ENCODE peak calls at places on chromosomes 6 and 20, in ten cellular contexts. M is activated B cell treated with CpG ODN at 0.5 μM for 24 hours; T is choroid plexus epithelial cell; F is astrocyte of the spinal cord; X is MM.1S; N is CD8-positive, alpha-beta T cell; A is Calu3; C is HFFc6; Q is fibroblast of mammary gland; K is AG04450. R is an unnamed sample.

GRCh38 chr6:29792123-29793035 is 35.2 kb upstream of the HLA-G start:
- DNase-seq in C (no peak), M (peak), F (no peak), T (peak), K (no peak), A (peak), X (peak), Q (peak), N (peak), R (peak)

GRCh38 chr6:118283759-118284158 is 264.3 kb upstream of the PLN start:
- DNase-seq in N (peak), T (peak), X (peak), K (peak), F (peak), A (peak), M (no peak), C (peak), Q (peak), R (peak)

GRCh38 chr6:32074996-32075532 is 34.1 kb downstream of the TNXB start:
- DNase-seq in N (no peak), T (peak), Q (peak), F (no peak), X (no peak), K (no peak), M (no peak), C (peak), A (no peak), R (no peak)

GRCh38 chr6:134729590-134729989 is 220.3 kb downstream of the ALDH8A1 start:
- DNase-seq in F (peak), Q (peak), C (no peak), T (no peak), A (no peak), X (no peak), K (no peak), N (no peak), M (no peak), R (no peak)

GRCh38 chr6:5202206-5202605 is 58.5 kb downstream of the LYRM4 start:
- DNase-seq in K (no peak), F (no peak), C (no peak), T (no peak), X (no peak), Q (no peak), A (no peak), M (no peak), N (no peak), R (no peak)

GRCh38 chr6:15588966-15589634 is 73.7 kb downstream of the DTNBP1 start:
- DNase-seq in F (peak), K (peak), T (peak), Q (peak), A (no peak), X (no peak), N (no peak), C (peak), M (no peak), R (peak)

GRCh38 chr6:114712129-114712662 is 369.4 kb upstream of the HS3ST5 start:
- DNase-seq in C (no peak), M (no peak), Q (no peak), A (no peak), K (no peak), N (no peak), T (no peak), X (no peak), F (no peak), R (no peak)

GRCh38 chr6:15623282-15624116 is 39.3 kb downstream of the DTNBP1 start:
- DNase-seq in C (peak), T (peak), N (no peak), X (peak), F (peak), M (no peak), K (no peak), A (no peak), Q (peak), R (peak)

GRCh38 chr20:50359607-50360217 is 150.5 kb upstream of the PTPN1 start:
- DNase-seq in F (no peak), M (no peak), C (no peak), K (no peak), Q (no peak), X (no peak), N (no peak), T (no peak), A (no peak), R (no peak)

GRCh38 chr6:25945175-25945574 is 14.7 kb upstream of the SLC17A2 start:
- DNase-seq in X (peak), K (no peak), C (no peak), F (no peak), N (no peak), A (no peak), T (no peak), Q (no peak), M (no peak), R (no peak)

GRCh38 chr6:92723390-92723931 is 695.9 kb downstream of the EPHA7 start:
- DNase-seq in Q (no peak), A (no peak), T (no peak), X (no peak), N (no peak), M (no peak), K (no peak), C (no peak), F (no peak), R (no peak)

GRCh38 chr6:43709654-43710303 is 22.2 kb upstream of the MRPS18A start:
- DNase-seq in F (no peak), X (no peak), N (no peak), Q (no peak), K (no peak), T (no peak), A (no peak), C (no peak), M (no peak), R (peak)

GRCh38 chr20:46058656-46059281 is 29.8 kb downstream of the SLC12A5 start:
- DNase-seq in X (no peak), F (no peak), N (no peak), M (no peak), A (no peak), C (no peak), Q (no peak), K (no peak), T (no peak), R (no peak)

GRCh38 chr20:47297746-47298145 is 58.8 kb downstream of the ZMYND8 start:
- DNase-seq in N (no peak), A (no peak), X (no peak), C (no peak), M (no peak), K (no peak), F (no peak), T (no peak), Q (no peak), R (no peak)

GRCh38 chr20:16173044-16173443 is 400.2 kb downstream of the KIF16B start:
- DNase-seq in M (no peak), T (no peak), F (no peak), A (no peak), Q (no peak), N (no peak), K (no peak), X (no peak), C (no peak), R (no peak)

GRCh38 chr6:33824461-33825154 is 20.8 kb upstream of the MLN start:
- DNase-seq in Q (no peak), A (no peak), T (peak), F (no peak), K (no peak), X (no peak), C (no peak), M (no peak), N (no peak), R (peak)

GRCh38 chr20:23653400-23653938 is 15.7 kb upstream of the CST3 start:
- DNase-seq in A (no peak), Q (no peak), M (no peak), K (no peak), N (no peak), F (no peak), C (no peak), T (no peak), X (no peak), R (no peak)

GRCh38 chr20:6765469-6766058 is 1.9 kb upstream of the BMP2 start:
- DNase-seq in C (peak), Q (peak), A (peak), K (peak), N (no peak), M (no peak), X (peak), F (peak), T (peak), R (peak)

GRCh38 chr6:9593566-9593965 is 821.3 kb downstream of the TFAP2A start:
- DNase-seq in Q (no peak), M (no peak), K (no peak), F (no peak), X (no peak), C (peak), T (no peak), N (no peak), A (no peak), R (no peak)

GRCh38 chr6:167703347-167703746 is 123.4 kb upstream of the AFDN start:
- DNase-seq in C (no peak), Q (no peak), A (no peak), N (no peak), K (no peak), X (no peak), T (no peak), F (no peak), M (no peak), R (no peak)

GRCh38 chr6:168355716-168356522 is 36.3 kb upstream of the DACT2 start:
- DNase-seq in T (peak), N (no peak), C (no peak), K (no peak), Q (peak), F (no peak), M (no peak), A (peak), X (no peak), R (peak)

GRCh38 chr6:163984446-163984936 is 570.0 kb downstream of the QKI start:
- DNase-seq in K (no peak), Q (no peak), N (no peak), M (no peak), F (peak), A (no peak), T (peak), C (no peak), X (peak), R (no peak)

GRCh38 chr6:130600880-130601341 is 226.3 kb upstream of the SMLR1 start:
- DNase-seq in F (peak), X (no peak), N (no peak), C (peak), T (peak), K (peak), Q (peak), A (no peak), M (no peak), R (peak)

GRCh38 chr20:62066339-62066982 is 780 bp upstream of the TAF4 start:
- DNase-seq in Q (no peak), N (peak), M (peak), X (peak), T (peak), F (peak), A (peak), C (no peak), K (no peak), R (peak)

GRCh38 chr6:168616807-168617756 is 176.1 kb downstream of the SMOC2 start:
- DNase-seq in C (no peak), Q (no peak), T (peak), M (no peak), N (no peak), A (peak), X (no peak), K (no peak), F (no peak), R (no peak)

GRCh38 chr6:125931733-125932450 is 24.7 kb upstream of the HINT3 start:
- DNase-seq in K (no peak), X (no peak), C (no peak), A (no peak), N (no peak), F (no peak), T (peak), M (no peak), Q (no peak), R (no peak)

GRCh38 chr6:149284904-149285303 is 32.6 kb upstream of the TAB2 start:
- DNase-seq in M (no peak), A (no peak), Q (no peak), N (no peak), X (no peak), F (no peak), K (no peak), C (no peak), T (no peak), R (no peak)

GRCh38 chr6:96153775-96154174 is 138.0 kb downstream of the FUT9 start:
- DNase-seq in F (no peak), Q (no peak), A (no peak), M (no peak), X (no peak), K (no peak), N (no peak), C (no peak), T (no peak), R (no peak)

GRCh38 chr6:137715589-137716045 is 151.4 kb upstream of the TNFAIP3 start:
- DNase-seq in F (peak), Q (no peak), C (peak), X (no peak), A (no peak), T (no peak), K (no peak), N (peak), M (no peak), R (no peak)

GRCh38 chr6:47076422-47077344 is 34.6 kb upstream of the ADGRF1 start:
- DNase-seq in T (peak), X (no peak), Q (no peak), N (no peak), C (no peak), M (no peak), K (no peak), A (peak), F (peak), R (peak)

GRCh38 chr6:68059894-68060293 is 575.2 kb upstream of the ADGRB3 start:
- DNase-seq in A (no peak), X (peak), F (peak), K (no peak), C (no peak), M (no peak), N (no peak), Q (no peak), T (peak), R (peak)

GRCh38 chr6:167146977-167147376 is 10.8 kb downstream of the GPR31 start:
- DNase-seq in F (no peak), N (no peak), M (no peak), X (no peak), Q (no peak), C (no peak), K (no peak), T (no peak), A (no peak), R (no peak)

GRCh38 chr6:3874069-3874468 is 24.9 kb downstream of the FAM50B start:
- DNase-seq in M (no peak), T (no peak), A (no peak), Q (no peak), F (no peak), K (no peak), N (no peak), X (no peak), C (no peak), R (no peak)

GRCh38 chr20:25053207-25054132 is 4.5 kb downstream of the ACSS1 start:
- DNase-seq in Q (peak), T (peak), K (no peak), M (no peak), A (no peak), F (peak), X (peak), N (no peak), C (no peak), R (peak)

GRCh38 chr6:100370265-100370664 is 94.5 kb downstream of the SIM1 start:
- DNase-seq in C (no peak), T (peak), M (no peak), F (no peak), N (no peak), Q (peak), K (no peak), A (no peak), X (no peak), R (no peak)

GRCh38 chr6:37126554-37126906 is 43.4 kb upstream of the PIM1 start:
- DNase-seq in T (no peak), A (no peak), X (no peak), N (no peak), F (no peak), K (no peak), C (no peak), Q (no peak), M (no peak), R (no peak)

GRCh38 chr6:37126961-37127360 is 43.0 kb upstream of the PIM1 start:
- DNase-seq in A (no peak), F (no peak), M (no peak), T (no peak), K (no peak), X (no peak), C (no peak), N (no peak), Q (no peak), R (no peak)

GRCh38 chr6:37125779-37126553 is 44.0 kb upstream of the PIM1 start:
- DNase-seq in M (no peak), N (no peak), X (no peak), Q (no peak), T (no peak), C (no peak), K (no peak), F (no peak), A (no peak), R (no peak)

GRCh38 chr6:37130704-37131103 is 39.2 kb upstream of the PIM1 start:
- DNase-seq in K (no peak), T (no peak), F (no peak), A (peak), Q (peak), M (no peak), N (no peak), C (peak), X (no peak), R (no peak)

DNA sequence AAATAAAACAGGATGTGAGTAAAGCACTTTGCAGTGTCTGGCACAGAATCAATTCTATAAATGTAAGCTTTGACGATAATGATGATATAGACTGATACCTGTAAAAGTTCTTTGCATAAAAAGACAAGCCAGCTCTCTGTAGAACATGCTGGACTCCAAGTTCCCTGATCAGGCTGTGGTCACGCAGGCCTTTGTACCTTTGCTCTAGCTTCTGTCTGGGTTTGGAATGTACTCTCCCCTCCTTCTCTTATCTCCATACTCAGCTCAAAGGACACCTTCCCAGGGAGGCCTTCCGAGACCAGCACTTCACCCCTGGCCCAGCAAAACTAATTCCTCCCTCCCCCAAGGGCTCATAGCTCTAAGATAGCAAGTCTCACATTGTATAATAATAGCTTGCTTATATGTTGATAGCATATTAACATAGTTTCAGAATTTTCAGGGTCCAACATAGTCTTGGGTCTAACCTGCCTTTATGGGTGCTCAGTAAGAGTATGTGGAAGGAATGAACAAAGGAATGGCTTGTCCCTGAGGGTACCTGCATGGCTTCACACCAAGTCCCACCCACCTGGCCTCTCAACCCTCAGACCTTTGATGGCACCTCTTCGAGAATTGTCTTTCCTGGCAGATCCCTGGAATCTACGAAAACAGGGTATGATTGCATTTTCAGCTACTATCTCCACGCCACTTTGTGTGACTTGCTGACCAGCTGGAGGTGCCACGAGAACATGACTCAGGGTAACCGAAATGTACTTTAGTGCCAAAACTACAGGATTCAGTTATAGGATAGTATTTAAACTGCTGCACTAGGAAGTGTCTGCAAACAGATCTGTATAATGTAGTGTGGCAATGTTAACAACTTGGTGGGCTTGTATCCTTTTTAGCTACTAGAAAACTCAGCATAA is 41.7 kb upstream of the PIM1 start:
- DNase-seq in N (no peak), A (no peak), T (peak), K (no peak), C (peak), M (no peak), Q (peak), X (no peak), F (peak), R (peak)
- TF ChIP-seq CTCF in N (no peak), A (no peak), T (no peak), K (no peak), C (no peak), M (no peak), Q (no peak), X (no peak), F (peak), R (no peak)

DNA sequence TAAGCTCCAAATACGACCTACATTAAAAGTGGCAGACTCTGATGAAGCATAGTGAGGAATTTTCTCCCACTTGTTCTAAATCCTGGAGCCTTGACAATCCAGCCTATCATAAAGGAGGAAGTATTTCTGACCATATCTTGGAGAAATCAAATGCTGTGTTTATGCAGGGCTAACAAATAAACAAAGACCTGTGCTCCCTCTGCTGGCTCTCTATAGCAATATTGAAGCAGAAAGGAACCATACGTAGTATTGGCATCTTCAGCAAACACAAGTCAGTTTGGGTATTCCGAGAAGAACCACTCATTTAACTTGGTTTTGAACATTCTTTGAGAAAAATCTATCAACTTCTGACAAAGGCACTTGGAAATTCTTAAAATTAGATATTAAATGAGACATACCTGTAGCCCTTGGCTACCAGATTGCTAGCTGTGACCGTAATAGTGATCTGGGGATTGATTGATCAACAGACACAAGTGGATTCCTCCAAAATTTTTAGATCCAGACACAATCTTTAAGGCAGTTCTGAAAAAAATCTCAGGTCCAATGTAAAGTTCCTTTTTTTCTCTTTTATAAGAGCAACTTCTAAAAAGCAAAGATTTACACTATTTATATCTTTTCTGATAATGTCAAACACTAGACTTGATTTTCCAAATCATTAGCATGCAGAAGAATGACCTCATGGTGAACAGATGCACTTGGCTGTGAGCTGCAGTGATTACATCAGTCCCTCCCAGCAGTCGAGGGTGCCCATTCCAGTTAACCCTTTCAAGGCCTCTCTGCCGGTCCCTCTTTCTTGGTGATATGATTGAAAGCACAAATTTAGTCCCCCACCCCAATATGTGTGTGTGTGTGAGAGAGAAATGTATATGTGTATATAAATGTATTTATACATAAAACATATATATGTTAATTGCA is 40.2 kb downstream of the INSM1 start:
- DNase-seq in T (peak), X (no peak), A (no peak), N (no peak), Q (peak), M (no peak), F (no peak), C (peak), K (no peak), R (peak)
- TF ChIP-seq CTCF in T (peak), X (peak), A (no peak), N (no peak), Q (peak), M (no peak), F (peak), C (peak), K (peak), R (peak)

GRCh38 chr6:63968650-63969049 is 333.0 kb downstream of the PHF3 start:
- DNase-seq in X (no peak), C (no peak), N (no peak), T (no peak), Q (no peak), M (no peak), F (no peak), K (no peak), A (no peak), R (no peak)

GRCh38 chr6:63964347-63964746 is 328.7 kb downstream of the PHF3 start:
- DNase-seq in C (no peak), N (no peak), Q (no peak), K (no peak), M (no peak), F (no peak), X (no peak), T (no peak), A (no peak), R (no peak)

GRCh38 chr6:63963756-63964315 is 328.2 kb downstream of the PHF3 start:
- DNase-seq in N (no peak), M (no peak), F (no peak), K (no peak), C (no peak), Q (no peak), X (peak), T (peak), A (no peak), R (no peak)
- TF ChIP-seq CTCF in N (no peak), M (no peak), F (no peak), K (no peak), C (no peak), Q (no peak), X (peak), T (no peak), A (no peak), R (no peak)

DNA sequence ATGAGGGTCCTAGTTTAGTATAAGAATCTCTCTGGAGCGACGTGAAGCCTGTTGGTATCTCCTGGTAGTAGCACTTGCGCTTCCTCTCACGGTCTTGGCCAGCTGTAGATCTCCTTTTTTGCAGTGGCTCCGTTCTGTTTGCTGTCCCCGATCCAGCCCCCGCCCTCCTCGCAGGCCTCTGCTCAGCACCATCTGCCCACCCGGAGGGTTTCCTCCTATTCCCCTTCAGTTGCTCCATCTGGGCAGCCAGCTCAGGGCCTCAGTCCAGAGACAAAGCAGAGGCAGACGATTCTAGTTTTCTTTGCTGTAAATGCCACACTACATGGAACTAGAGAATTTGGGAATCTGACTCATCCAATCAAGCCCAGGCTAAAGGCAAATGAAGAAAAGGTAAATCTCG is 126.6 kb downstream of the TIAM2 start:
- DNase-seq in M (no peak), K (no peak), X (no peak), F (no peak), T (no peak), A (no peak), Q (no peak), N (no peak), C (peak), R (no peak)
- TF ChIP-seq CTCF in M (no peak), K (no peak), X (no peak), F (no peak), T (no peak), A (no peak), Q (no peak), N (no peak), C (no peak), R (no peak)